ENCODE peak calls at places on chromosome 6, in four cellular contexts. J is HCT116, T is Panc1, N is A549. K is an unnamed sample.

GRCh38 chr6:136643850-136644596 is 93.8 kb upstream of the MAP7 start:
- DNase-seq in J (peak; percentile 79), T (peak; percentile 75), N (peak; percentile 83), K (peak; percentile 38)

GRCh38 chr6:36742146-36742545 is 44.5 kb downstream of the RAB44 start:
- DNase-seq in J (no peak), T (no peak), N (no peak), K (no peak)

GRCh38 chr6:32984639-32985389 is 16.4 kb downstream of the BRD2 start:
- DNase-seq in J (peak; percentile 77), T (peak; percentile 76), N (peak; percentile 86), K (peak; percentile 87)

GRCh38 chr6:92777146-92777740 is 642.1 kb downstream of the EPHA7 start:
- DNase-seq in J (no peak), T (peak; percentile 32), N (peak; percentile 4), K (no peak)

GRCh38 chr6:96700931-96701330 is 136.3 kb downstream of the GPR63 start:
- DNase-seq in J (no peak), T (no peak), N (no peak), K (no peak)

GRCh38 chr6:70345619-70346018 is 42.7 kb upstream of the COL9A1 start:
- DNase-seq in J (no peak), T (no peak), N (no peak), K (no peak)

GRCh38 chr6:122877302-122877701 is 88.2 kb downstream of the SMPDL3A start:
- DNase-seq in J (no peak), T (no peak), N (no peak), K (no peak)

GRCh38 chr6:169985121-169986015 is 233.9 kb downstream of the ERMARD start:
- DNase-seq in J (no peak), T (no peak), N (no peak), K (no peak)

GRCh38 chr6:130132286-130132701 is 90.5 kb downstream of the SAMD3 start:
- DNase-seq in J (no peak), T (no peak), N (no peak), K (no peak)

GRCh38 chr6:16345449-16346330 is 107.3 kb downstream of the GMPR start:
- DNase-seq in J (no peak), T (peak; percentile 42), N (peak; percentile 55), K (no peak)

GRCh38 chr6:37435816-37436215 is 2.8 kb downstream of the CMTR1 start:
- DNase-seq in J (no peak), T (no peak), N (no peak), K (no peak)

GRCh38 chr6:159074120-159074684 is 29.4 kb upstream of the TAGAP start:
- DNase-seq in J (peak; percentile 41), T (no peak), N (peak; percentile 51), K (no peak)

GRCh38 chr6:19697744-19698290 is 139.4 kb upstream of the ID4 start:
- DNase-seq in J (no peak), T (no peak), N (no peak), K (no peak)

GRCh38 chr6:170206317-170206621 is 84.6 kb downstream of the DLL1 start:
- DNase-seq in J (no peak), T (no peak), N (no peak), K (no peak)

GRCh38 chr6:138987643-138988468 is at the start of gene REPS1:
- DNase-seq in J (peak; percentile 78), T (peak; percentile 45), N (peak; percentile 86), K (peak; percentile 91)

DNA sequence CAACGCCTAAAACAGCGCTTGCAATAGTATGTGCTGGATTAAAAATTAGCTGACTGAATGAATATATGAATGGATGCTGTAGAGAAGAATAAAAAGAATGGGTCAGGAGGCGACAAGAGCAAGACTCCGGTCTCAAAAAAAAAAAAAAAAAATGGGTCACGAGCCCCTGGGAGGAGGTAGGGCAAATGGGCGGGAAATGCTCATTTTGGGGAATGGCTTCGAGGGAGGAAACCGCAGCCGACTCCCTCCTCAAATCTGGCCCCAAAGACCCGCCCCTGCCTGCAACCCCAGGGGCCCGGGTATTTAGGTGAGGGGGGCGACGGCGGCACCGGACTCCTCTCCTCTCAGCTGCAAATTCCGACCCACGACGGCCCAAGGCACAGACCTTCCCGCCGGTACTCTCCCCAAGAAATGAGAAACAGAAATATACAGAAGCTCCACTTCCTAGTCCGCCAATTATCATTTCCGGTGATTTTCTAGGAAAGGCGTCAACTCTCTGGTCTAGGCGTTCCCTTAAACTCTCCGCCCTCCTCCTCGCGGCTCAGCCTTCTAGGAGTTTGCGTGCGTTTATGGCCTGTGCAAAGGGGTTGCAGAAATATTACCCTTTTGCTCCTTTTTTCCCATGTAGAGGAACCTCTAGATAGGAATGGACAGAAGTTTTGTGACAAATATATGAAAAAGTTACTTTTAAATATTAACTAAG is at the start of gene ZNF311:
- DNase-seq in J (no peak), T (no peak), N (peak; percentile 63), K (no peak)
- TF ChIP-seq REST in J (no peak), T (no peak), N (no peak), K (peak; percentile 38)

GRCh38 chr6:1624071-1624847 is 14.5 kb downstream of the FOXC1 start:
- DNase-seq in J (no peak), T (no peak), N (no peak), K (no peak)

GRCh38 chr6:1625926-1626413 is 16.3 kb downstream of the FOXC1 start:
- DNase-seq in J (no peak), T (no peak), N (no peak), K (no peak)

GRCh38 chr6:1623769-1624070 is 14.0 kb downstream of the FOXC1 start:
- DNase-seq in J (no peak), T (no peak), N (no peak), K (no peak)

GRCh38 chr6:1625352-1625773 is 15.6 kb downstream of the FOXC1 start:
- DNase-seq in J (no peak), T (no peak), N (no peak), K (no peak)

DNA sequence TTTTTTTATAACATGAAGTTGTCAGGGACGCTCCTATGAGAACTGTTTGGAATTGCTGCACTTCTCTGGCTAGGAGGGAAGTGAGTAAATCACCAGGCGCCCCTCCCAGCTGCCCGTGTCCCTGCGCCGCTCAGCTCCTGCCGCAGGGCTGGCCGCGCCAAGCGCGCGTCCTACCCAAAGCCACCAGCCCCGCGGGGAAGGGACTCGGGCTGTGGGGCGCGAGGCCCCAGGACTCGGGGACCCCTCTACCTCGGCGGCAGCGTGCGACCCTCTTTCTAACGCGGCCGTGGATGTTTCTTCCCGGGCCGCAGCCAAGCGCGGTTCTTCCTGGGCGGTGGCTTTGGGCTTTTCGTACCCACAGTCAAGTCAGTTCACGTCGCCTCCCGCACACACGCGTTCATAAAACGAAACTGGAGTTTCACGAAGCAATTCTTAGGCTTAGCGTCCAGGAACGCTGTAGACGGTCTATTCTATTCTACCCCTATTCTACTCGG is 15.2 kb downstream of the FOXC1 start:
- DNase-seq in J (no peak), T (no peak), N (no peak), K (peak; percentile 23)
- H3K27ac ChIP-seq in J (no peak overlapping the region), T (no peak overlapping the region), N (peak overlapping the region; percentile 69), K (no peak overlapping the region)

GRCh38 chr6:26532699-26533523 is 5.3 kb upstream of the HMGN4 start:
- DNase-seq in J (peak; percentile 83), T (peak; percentile 98), N (peak; percentile 91), K (peak; percentile 90)
- TF ChIP-seq REST in J (no peak), T (no peak), N (no peak), K (no peak)

GRCh38 chr6:43782764-43783513 is 12.9 kb downstream of the VEGFA start:
- DNase-seq in J (no peak), T (no peak), N (no peak), K (no peak)
- H3K27ac ChIP-seq in J (no peak overlapping the region), T (no peak overlapping the region), N (no peak overlapping the region), K (no peak overlapping the region)

GRCh38 chr6:43369174-43370002 is at the start of gene ZNF318:
- DNase-seq in J (peak; percentile 90), T (peak; percentile 77), N (peak; percentile 94), K (peak; percentile 94)
- TF ChIP-seq REST in J (no peak), T (no peak), N (no peak), K (peak; percentile 21)

GRCh38 chr6:11211235-11211634 is 21.2 kb downstream of the NEDD9 start:
- DNase-seq in J (no peak), T (no peak), N (no peak), K (no peak)

GRCh38 chr6:11214438-11214837 is 18.0 kb downstream of the NEDD9 start:
- DNase-seq in J (no peak), T (no peak), N (peak; percentile 14), K (no peak)

GRCh38 chr6:11213305-11214106 is 19.0 kb downstream of the NEDD9 start:
- DNase-seq in J (no peak), T (no peak), N (peak; percentile 33), K (no peak)

GRCh38 chr6:11210386-11211138 is 21.9 kb downstream of the NEDD9 start:
- DNase-seq in J (no peak), T (no peak), N (no peak), K (no peak)

GRCh38 chr6:11212625-11213024 is 19.8 kb downstream of the NEDD9 start:
- DNase-seq in J (no peak), T (no peak), N (peak; percentile 70), K (no peak)
- H3K27ac ChIP-seq in J (no peak overlapping the region), T (no peak overlapping the region), N (peak overlapping the region; percentile 93), K (no peak overlapping the region)

DNA sequence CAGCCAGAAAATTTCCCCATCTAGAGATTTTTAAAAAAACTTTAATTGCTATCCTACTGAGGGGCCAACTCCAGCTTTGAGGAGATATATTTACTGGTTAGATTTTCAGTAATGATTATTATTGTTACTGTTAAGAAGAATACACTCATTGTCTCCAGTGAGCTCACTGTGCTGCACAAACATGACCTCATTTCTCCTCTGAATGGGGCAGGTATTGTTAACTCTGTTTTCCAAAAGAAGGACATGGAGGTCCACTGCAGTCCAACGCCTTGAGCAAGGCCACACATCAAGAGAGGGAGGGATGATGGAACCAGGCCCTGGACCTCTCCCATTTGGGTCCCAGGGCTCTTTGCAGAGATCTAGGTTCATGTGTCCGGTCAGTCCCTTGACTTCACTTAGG is 13.9 kb upstream of the SCUBE3 start:
- DNase-seq in J (no peak), T (no peak), N (no peak), K (no peak)
- TF ChIP-seq REST in J (no peak), T (no peak), N (no peak), K (no peak)

DNA sequence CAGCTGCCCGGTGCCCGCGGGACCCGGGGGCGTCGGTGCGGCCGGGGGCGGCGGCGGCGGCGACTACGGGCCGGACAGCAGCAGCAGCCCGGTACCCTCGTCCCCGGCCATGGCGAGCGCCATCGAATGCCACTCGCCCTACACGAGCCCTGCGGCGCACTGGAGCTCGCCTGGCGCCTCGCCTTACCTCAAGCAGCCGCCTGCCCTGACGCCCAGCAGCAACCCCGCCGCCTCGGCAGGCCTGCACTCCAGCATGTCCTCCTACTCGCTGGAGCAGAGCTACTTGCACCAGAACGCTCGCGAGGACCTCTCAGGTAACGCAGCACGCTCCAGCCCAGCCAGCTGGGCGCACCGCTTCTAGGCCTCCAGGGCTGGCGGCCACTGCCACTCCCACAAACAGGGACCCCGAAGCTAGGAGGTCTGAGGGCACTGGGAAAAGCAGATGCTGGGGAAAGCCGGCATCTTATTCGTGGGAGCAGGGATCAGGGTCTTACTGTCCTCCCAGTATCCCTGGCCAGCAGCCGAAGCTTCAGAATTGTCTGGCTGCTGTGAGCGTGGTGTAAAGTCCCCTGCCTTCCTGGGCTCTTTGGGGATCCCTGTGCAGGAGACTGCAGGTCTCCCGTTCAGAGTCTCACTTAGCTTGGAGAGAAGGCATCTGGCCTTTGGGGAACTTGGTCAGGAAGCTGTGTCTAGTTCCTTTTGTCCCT is 1.6 kb downstream of the FOXF2 start:
- DNase-seq in J (no peak), T (no peak), N (no peak), K (no peak)
- H3K27ac ChIP-seq in J (no peak overlapping the region), T (peak overlapping the region; percentile 78), N (peak overlapping the region; percentile 93), K (no peak overlapping the region)

DNA sequence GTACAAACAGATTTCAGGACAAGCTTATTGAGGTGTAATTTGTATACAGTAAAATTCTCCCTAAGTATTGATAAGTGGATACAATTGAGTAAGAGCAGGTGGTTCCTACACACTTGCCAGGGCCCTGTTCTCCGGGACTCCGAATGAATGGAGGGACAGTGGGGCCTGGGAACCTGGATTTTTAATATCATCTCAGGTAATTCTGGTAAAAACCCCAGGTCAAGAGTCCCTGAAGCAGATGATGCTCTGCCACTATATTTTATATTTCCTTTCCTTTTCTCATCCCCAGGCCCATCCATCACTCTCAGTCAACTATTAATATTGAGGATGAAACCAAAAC is 104.9 kb downstream of the FYN start:
- DNase-seq in J (no peak), T (no peak), N (no peak), K (no peak)
- TF ChIP-seq REST in J (no peak), T (no peak), N (no peak), K (no peak)